ENCODE peak calls at places on chromosomes 4 and X, in six cellular contexts. V, R, G, Z, U and X are unnamed samples.

GRCh38 chr4:14871676-14872430 is 130.4 kb upstream of the CPEB2 start:
- DNase-seq in Z (no peak), V (no peak), G (no peak), U (peak; percentile 61), R (no peak), X (no peak)

GRCh38 chr4:100811046-100811445 is 293.2 kb upstream of the EMCN start:
- DNase-seq in U (no peak), G (no peak), V (no peak), R (no peak), Z (no peak), X (no peak)

GRCh38 chr4:76989391-76990061 is 40.0 kb downstream of the SEPTIN11 start:
- DNase-seq in Z (no peak), G (no peak), R (no peak), U (no peak), V (no peak), X (no peak)

GRCh38 chrX:74656079-74656745 is 41.8 kb upstream of the RLIM start:
- DNase-seq in Z (no peak), G (peak; percentile 27), R (no peak), V (no peak), U (no peak), X (no peak)

GRCh38 chr4:81198151-81198550 is 16.9 kb downstream of the PRKG2 start:
- DNase-seq in V (no peak), Z (no peak), R (no peak), G (no peak), U (no peak), X (no peak)

GRCh38 chrX:121258545-121258944 is 211.1 kb downstream of the GLUD2 start:
- DNase-seq in R (no peak), V (no peak), Z (no peak), U (no peak), G (no peak), X (no peak)

GRCh38 chr4:63036159-63036866 is 1372.9 kb downstream of the TECRL start:
- DNase-seq in V (no peak), G (no peak), R (no peak), Z (no peak), U (no peak), X (no peak)

GRCh38 chr4:150938417-150938816 is 76.7 kb downstream of the LRBA start:
- DNase-seq in G (no peak), V (no peak), Z (no peak), R (no peak), U (no peak), X (no peak)

GRCh38 chr4:165668694-165669093 is 204.3 kb upstream of the TLL1 start:
- DNase-seq in V (no peak), G (no peak), R (no peak), U (no peak), Z (no peak), X (no peak)

GRCh38 chr4:137495578-137495977 is 36.7 kb downstream of the PCDH18 start:
- DNase-seq in V (no peak), Z (no peak), U (no peak), G (no peak), R (no peak), X (no peak)

GRCh38 chrX:94178145-94178790 is 504.3 kb downstream of the FAM133A start:
- DNase-seq in G (no peak), Z (no peak), R (no peak), U (no peak), V (no peak), X (no peak)

GRCh38 chr4:163367651-163368050 is 24.0 kb downstream of the NPY5R start:
- DNase-seq in V (no peak), R (no peak), G (no peak), U (no peak), Z (no peak), X (no peak)

GRCh38 chrX:136880003-136880451 is 498 bp downstream of the RBMX start:
- DNase-seq in G (no peak), R (no peak), V (no peak), U (peak; percentile 47), Z (no peak), X (peak; percentile 31)

GRCh38 chrX:13932416-13932815 is 97.3 kb downstream of the GEMIN8 start:
- DNase-seq in V (no peak), Z (no peak), G (no peak), R (no peak), U (no peak), X (no peak)

GRCh38 chr4:134408897-134409296 is 207.3 kb upstream of the PABPC4L start:
- DNase-seq in Z (no peak), V (no peak), U (no peak), G (no peak), R (no peak), X (no peak)

GRCh38 chr4:138178566-138178965 is 63.6 kb downstream of the SLC7A11 start:
- DNase-seq in U (no peak), Z (no peak), R (no peak), G (peak; percentile 51), V (no peak), X (no peak)

GRCh38 chr4:18568600-18568999 is 547.0 kb upstream of the LCORL start:
- DNase-seq in R (no peak), G (no peak), U (no peak), V (no peak), Z (no peak), X (no peak)

GRCh38 chr4:4182835-4183568 is 43.7 kb downstream of the OTOP1 start:
- DNase-seq in R (no peak), G (no peak), U (peak; percentile 88), Z (no peak), V (no peak), X (no peak)

GRCh38 chrX:50874878-50875277 is 35.7 kb upstream of the BMP15 start:
- DNase-seq in U (no peak), R (no peak), V (no peak), G (no peak), Z (no peak), X (no peak)

GRCh38 chr4:85210353-85210752 is 243.9 kb upstream of the WDFY3 start:
- DNase-seq in V (no peak), U (no peak), G (no peak), R (no peak), Z (no peak), X (no peak)

GRCh38 chrX:54230440-54231148 is 47.5 kb upstream of the FAM120C start:
- DNase-seq in G (peak; percentile 47), V (no peak), U (no peak), Z (no peak), R (no peak), X (no peak)

GRCh38 chr4:145885666-145886065 is 53.0 kb downstream of the ZNF827 start:
- DNase-seq in R (no peak), V (no peak), U (no peak), G (no peak), Z (peak; percentile 61), X (no peak)

GRCh38 chr4:145883173-145883572 is 55.5 kb downstream of the ZNF827 start:
- DNase-seq in U (no peak), V (no peak), G (no peak), Z (no peak), R (no peak), X (no peak)

GRCh38 chr4:145886871-145887240 is 51.8 kb downstream of the ZNF827 start:
- DNase-seq in Z (no peak), R (no peak), V (no peak), G (no peak), U (no peak), X (no peak)

GRCh38 chr4:145882594-145882993 is 56.0 kb downstream of the ZNF827 start:
- DNase-seq in Z (no peak), R (no peak), V (no peak), U (no peak), G (no peak), X (no peak)

GRCh38 chr4:145884775-145885174 is 53.8 kb downstream of the ZNF827 start:
- DNase-seq in V (no peak), G (no peak), U (no peak), R (no peak), Z (no peak), X (no peak)
- TF ChIP-seq CTCF in V (no peak), G (no peak), U (no peak), R (no peak), Z (no peak), X (no peak)

GRCh38 chr4:185395255-185395955 is at the start of gene LRP2BP:
- DNase-seq in G (no peak), V (no peak), Z (no peak), R (no peak), U (no peak), X (no peak)

GRCh38 chr4:185394568-185395254 is 1.0 kb downstream of the LRP2BP start:
- DNase-seq in U (no peak), Z (no peak), V (no peak), R (no peak), G (no peak), X (no peak)

GRCh38 chr4:185398618-185399017 is 2.0 kb downstream of the ANKRD37 start:
- DNase-seq in U (no peak), V (no peak), R (no peak), G (no peak), Z (no peak), X (no peak)

GRCh38 chr4:185395956-185396723 is 416 bp upstream of the LRP2BP start:
- DNase-seq in U (no peak), Z (peak; percentile 99), V (peak; percentile 96), G (peak; percentile 97), R (peak; percentile 94), X (peak; percentile 96)

GRCh38 chr4:185396724-185397402 is at the start of gene ANKRD37:
- DNase-seq in V (peak; percentile 51), U (peak; percentile 92), G (peak; percentile 19), R (no peak), Z (peak; percentile 80), X (peak; percentile 46)
- H3K4me1 ChIP-seq in V (peaks cover 18% of the 10 kb centered on the region), U (no peaks in the 10 kb centered on the region), G (no peaks in the 10 kb centered on the region), R (peaks cover 13% of the 10 kb centered on the region), Z (peaks cover 37% of the 10 kb centered on the region), X (peaks cover 44% of the 10 kb centered on the region)

DNA sequence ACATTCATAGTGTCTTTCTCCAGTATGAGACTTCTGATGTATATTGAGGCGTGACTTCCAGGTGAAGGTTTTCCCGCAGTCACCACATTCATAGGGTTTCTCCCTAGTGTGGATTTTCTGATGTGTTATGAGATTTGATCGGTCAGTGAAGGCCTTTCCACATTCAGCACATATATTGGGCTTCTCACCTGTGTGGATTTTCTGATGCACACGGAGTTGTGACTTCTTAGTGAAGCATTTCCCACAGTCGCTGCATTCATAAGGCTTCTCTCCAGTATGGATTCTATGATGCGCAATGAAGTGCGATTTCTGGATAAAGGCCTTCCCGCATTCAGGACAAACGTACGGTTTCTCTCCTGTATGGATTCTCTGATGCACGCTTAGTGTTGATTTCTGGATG is 35.4 kb downstream of the ZNF41 start:
- DNase-seq in V (no peak), R (no peak), U (no peak), Z (no peak), G (no peak), X (no peak)
- H3K9me3 ChIP-seq in V (peaks cover 37% of the 10 kb centered on the region), R (peaks cover 23% of the 10 kb centered on the region), U (peaks cover 35% of the 10 kb centered on the region), Z (peaks cover 37% of the 10 kb centered on the region), G (peaks cover 41% of the 10 kb centered on the region), X (peaks cover 15% of the 10 kb centered on the region)

DNA sequence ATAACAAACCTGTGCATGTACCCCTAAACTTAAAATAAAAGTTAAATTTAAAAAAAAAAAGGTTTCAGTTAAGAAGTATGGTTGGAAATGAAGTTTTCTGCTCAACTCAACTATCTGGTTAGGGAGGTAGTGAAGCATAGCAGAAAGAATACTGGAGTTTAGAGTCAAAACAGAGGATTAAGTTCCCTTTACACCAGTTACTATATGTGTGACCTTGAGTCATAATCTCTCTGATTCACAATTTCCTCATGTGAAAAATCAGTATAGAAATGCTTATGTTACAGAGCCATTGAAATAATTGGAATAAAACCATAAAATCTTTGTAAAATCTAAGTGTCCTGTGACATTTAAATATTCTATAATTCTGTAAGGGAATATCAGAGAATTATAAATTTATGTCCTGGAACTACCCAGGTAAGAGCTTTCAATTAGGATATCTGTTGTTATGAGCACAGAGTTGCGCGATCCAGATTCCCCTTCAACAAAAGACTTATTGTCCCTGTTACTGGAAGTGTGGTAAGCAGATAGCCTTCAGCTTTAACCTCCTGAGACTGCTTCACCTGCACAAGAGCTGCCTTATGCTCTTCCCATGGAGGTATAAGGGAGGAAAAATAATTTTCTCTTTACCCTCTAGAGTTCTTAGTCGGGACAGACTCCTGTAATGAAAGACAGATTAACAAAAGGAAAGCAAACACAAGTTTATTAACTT is 203.8 kb upstream of the NRK start:
- DNase-seq in Z (no peak), U (no peak), G (no peak), R (no peak), V (no peak), X (no peak)
- TF ChIP-seq CTCF in Z (no peak), U (no peak), G (no peak), R (no peak), V (no peak), X (no peak)